ENCODE peak calls at places on chromosomes 3 and 15, in four cellular contexts. U is fibroblast of lung; Z is cardiac muscle cell; S is CD8-positive, alpha-beta T cell. P is an unnamed sample.

GRCh38 chr3:138397983-138398382 is 36.4 kb upstream of the ESYT3 start:
- DNase-seq in U (no peak), Z (no peak), S (no peak), P (no peak)

GRCh38 chr3:139326707-139327106 is 17.1 kb upstream of the MRPS22 start:
- DNase-seq in U (no peak), Z (no peak), S (no peak), P (no peak)

GRCh38 chr3:153881201-153881600 is 240.0 kb upstream of the ARHGEF26 start:
- DNase-seq in U (peak; percentile 52), Z (peak; percentile 10), S (no peak), P (no peak)

GRCh38 chr3:150970665-150971327 is 1.7 kb downstream of the CLRN1 start:
- DNase-seq in U (peak; percentile 81), Z (peak; percentile 68), S (no peak), P (no peak)

GRCh38 chr15:81133782-81134461 is at the start of gene CFAP161:
- DNase-seq in U (peak; percentile 69), Z (peak; percentile 86), S (peak; percentile 32), P (peak; percentile 95)

GRCh38 chr3:19598870-19599269 is 335.1 kb downstream of the EFHB start:
- DNase-seq in U (no peak), Z (no peak), S (no peak), P (no peak)

GRCh38 chr3:146747928-146748327 is 142.8 kb upstream of the PLSCR5 start:
- DNase-seq in U (peak; percentile 21), Z (peak; percentile 28), S (no peak), P (no peak)

GRCh38 chr3:130341388-130341787 is 4.1 kb upstream of the COL6A5 start:
- DNase-seq in U (peak; percentile 13), Z (peak; percentile 14), S (no peak), P (no peak)

GRCh38 chr3:15453991-15454625 is 26.7 kb downstream of the EAF1 start:
- DNase-seq in U (no peak), Z (no peak), S (no peak), P (no peak)

GRCh38 chr15:98150084-98150483 is 189.6 kb downstream of the ARRDC4 start:
- DNase-seq in U (no peak), Z (no peak), S (no peak), P (no peak)

GRCh38 chr15:40328176-40328575 is 4.7 kb downstream of the INAFM2 start:
- DNase-seq in U (peak; percentile 76), Z (peak; percentile 72), S (no peak), P (no peak)

GRCh38 chr3:187941135-187941847 is 196.0 kb upstream of the BCL6 start:
- DNase-seq in U (no peak), Z (no peak), S (no peak), P (no peak)

GRCh38 chr3:182810574-182811268 is 17.4 kb downstream of the ATP11B start:
- DNase-seq in U (no peak), Z (no peak), S (no peak), P (no peak)
- H3K4me3 ChIP-seq in U (no peak overlapping the region), Z (no peak overlapping the region), S (no peak overlapping the region), P (no peak overlapping the region)

GRCh38 chr15:64122444-64122843 is 26.7 kb downstream of the SNX1 start:
- DNase-seq in U (no peak), Z (no peak), S (no peak), P (no peak)
- H3K36me3 ChIP-seq in U (no peaks in the 10 kb centered on the region), Z (peaks cover 52% of the 10 kb centered on the region), S (peaks cover 54% of the 10 kb centered on the region), P (peaks cover 9% of the 10 kb centered on the region)

DNA sequence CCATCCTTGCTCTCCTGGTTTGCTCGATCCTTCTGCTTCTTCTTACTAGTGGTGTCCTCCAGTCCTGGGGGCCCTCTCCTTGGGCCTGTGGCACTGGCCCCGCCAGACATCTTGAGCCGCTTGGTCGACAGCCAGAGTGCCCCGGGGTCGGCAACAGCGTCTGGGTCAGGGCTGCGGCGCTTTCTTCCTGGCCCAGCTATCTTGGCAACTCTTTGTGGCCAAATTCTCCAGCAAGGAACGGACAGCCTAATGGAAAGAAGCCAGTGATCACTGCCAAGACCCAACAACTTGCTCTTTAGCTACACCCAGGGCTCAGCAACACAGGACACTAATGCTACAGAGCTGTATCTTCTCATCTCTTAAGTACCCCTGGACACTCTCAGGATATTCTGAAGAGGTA is 1.6 kb downstream of the USP19 start:
- DNase-seq in U (peak; percentile 32), Z (peak; percentile 33), S (no peak), P (no peak)
- H3K4me3 ChIP-seq in U (peak overlapping the region; percentile 19), Z (no peak overlapping the region), S (no peak overlapping the region), P (no peak overlapping the region)

DNA sequence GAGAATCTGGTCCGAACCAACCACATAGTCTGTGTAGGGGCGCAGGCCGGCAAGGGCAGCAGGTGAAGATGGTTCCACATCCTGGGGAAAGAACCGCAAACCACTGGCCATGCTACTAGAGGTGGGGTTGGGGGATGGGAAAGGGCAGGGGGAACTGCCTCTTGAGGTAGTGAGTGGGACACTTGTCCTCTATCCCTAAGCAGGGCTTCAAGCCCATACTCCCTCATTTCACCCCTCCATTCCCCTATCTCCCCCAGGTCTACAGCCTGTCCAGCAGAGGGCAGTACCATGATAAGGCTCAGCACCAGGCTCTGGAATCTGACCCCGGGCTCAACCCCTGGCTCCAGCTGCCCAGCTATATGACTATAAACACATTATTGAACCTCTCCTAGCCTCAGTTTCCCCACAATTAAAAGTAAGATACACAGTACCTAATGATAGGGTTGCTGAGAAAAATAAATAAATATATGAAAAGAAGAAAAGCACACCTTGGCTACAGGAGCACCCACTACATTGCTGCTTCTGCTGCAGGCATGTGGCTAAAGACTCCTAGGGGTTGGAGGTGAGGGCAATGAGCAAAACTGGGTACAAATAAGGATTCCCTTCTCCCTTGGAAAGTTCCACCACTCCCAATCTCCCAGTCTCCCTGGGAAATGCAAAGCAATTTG is 6.3 kb downstream of the GORASP1 start:
- DNase-seq in U (peak; percentile 6), Z (peak; percentile 50), S (peak; percentile 57), P (peak; percentile 93)
- H3K36me3 ChIP-seq in U (peaks cover 15% of the 10 kb centered on the region), Z (peaks cover 25% of the 10 kb centered on the region), S (peaks cover 23% of the 10 kb centered on the region), P (peaks cover 20% of the 10 kb centered on the region)

DNA sequence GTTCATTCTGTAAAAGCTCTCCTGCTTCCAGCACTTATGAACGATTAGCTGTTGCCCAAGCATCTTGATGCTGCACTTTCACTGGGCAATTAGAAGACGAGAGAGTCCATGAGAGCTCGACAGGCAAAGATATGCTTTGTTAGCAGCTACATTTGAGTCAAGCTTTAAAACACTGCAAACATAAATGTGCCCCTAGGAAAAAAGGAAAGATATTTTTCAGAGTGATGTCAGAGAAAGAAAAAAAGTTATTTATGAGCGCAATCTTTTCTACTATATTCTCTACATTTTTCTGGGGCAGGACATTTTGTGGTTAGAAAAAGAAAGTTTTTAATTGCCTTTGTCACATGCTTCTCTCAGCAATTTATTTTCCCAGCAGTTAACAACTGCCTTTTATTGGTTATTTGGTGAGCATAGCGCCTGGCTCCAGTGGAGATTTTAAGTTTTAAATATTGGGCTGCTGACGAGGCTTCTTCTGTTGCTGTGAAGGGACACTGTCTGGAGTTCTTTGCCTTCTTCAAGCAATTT is 468.4 kb downstream of the C3orf38 start:
- DNase-seq in U (no peak), Z (no peak), S (no peak), P (no peak)
- H3K4me3 ChIP-seq in U (no peak overlapping the region), Z (no peak overlapping the region), S (no peak overlapping the region), P (no peak overlapping the region)

DNA sequence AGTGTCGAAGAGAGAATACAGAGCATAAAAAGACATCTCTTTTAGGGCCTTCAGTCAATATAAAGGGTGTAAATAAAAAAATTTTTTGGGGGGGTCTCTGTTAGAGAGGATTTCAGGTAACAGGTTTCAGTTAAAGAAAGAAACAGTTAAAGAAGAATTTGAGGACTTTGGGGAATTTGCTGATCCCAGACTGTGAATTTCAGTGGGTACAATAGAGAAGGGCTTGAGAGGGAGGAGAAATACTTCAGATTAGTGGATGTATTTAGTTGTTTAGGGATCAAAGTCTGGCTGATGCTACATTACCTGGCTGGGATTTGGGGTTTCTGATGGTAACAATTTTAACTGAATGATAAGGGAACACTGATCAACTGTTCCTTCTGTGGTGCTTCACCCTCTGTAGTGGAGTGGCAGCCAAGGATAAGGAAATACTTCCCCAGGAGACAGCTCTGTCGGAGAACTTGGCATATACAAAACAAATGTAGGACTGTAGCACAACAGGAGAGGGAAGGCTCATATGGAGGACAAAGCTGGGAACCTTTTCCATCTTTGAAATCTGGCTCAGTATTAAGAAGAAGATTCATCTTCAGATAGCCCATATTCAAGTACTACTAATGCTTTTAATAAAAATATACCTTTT is 79.2 kb downstream of the MEF2A start:
- DNase-seq in U (no peak), Z (no peak), S (no peak), P (no peak)
- H3K36me3 ChIP-seq in U (no peaks in the 10 kb centered on the region), Z (peaks cover 10% of the 10 kb centered on the region), S (no peaks in the 10 kb centered on the region), P (no peaks in the 10 kb centered on the region)

GRCh38 chr15:33201376-33202189 is 7.1 kb upstream of the FMN1 start:
- DNase-seq in U (peak; percentile 64), Z (peak; percentile 6), S (peak; percentile 36), P (peak; percentile 44)
- H3K4me3 ChIP-seq in U (no peak overlapping the region), Z (no peak overlapping the region), S (peak overlapping the region; percentile 15), P (no peak overlapping the region)

DNA sequence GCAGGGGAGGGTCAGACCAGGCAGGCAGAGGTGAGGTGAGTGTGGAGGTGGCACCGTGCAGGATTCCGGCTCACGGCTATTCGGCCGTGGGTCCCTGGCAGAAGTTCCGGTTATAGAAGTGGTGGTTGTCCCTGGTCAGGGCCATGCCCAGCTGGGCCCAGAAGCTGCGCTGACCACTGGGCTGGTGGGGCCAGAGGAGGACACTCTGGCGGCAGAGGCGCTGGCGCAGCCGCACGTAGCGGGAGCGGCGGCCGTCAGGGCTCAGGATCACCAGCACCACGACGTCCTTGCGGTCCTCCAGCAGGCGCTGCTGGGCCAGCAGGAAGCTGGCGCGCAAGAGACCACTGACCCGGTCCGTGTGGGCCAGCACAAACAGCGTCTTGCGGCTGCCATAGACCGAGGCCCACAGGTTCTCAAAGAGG is 4.3 kb downstream of the TLR9 start:
- DNase-seq in U (no peak), Z (no peak), S (no peak), P (peak; percentile 49)
- H3K36me3 ChIP-seq in U (no peaks in the 10 kb centered on the region), Z (no peaks in the 10 kb centered on the region), S (no peaks in the 10 kb centered on the region), P (no peaks in the 10 kb centered on the region)